ENCODE peak calls at places on chromosomes 4 and X, in eight cellular contexts. One of them, this sample, is unnamed.

GRCh38 chr4:113222006-113222405 is 172.6 kb downstream of the ANK2 start:
- DNase-seq in fibroblast of lung: no peak
- DNase-seq in LoVo: no peak
- DNase-seq in H9: no peak
- DNase-seq in activated T-cell treated with anti-CD3 and anti-CD28 coated beads for 24 hours: no peak
- DNase-seq in stimulated activated CD4-positive, alpha-beta T cell treated with anti-CD3 and anti-CD28 coated beads, Interleukin-1b, Interleukin-23, amount 100 ng/mL, for 1 hour: no peak
- DNase-seq in activated CD8-positive, alpha-beta memory T cell treated with anti-CD3 and anti-CD28 coated beads for 48 hours: no peak
- DNase-seq in OCI-LY7: no peak
- DNase-seq in this sample: no peak

GRCh38 chr4:113327513-113327912 is 278.1 kb downstream of the ANK2 start:
- DNase-seq in fibroblast of lung: peak
- DNase-seq in OCI-LY7: no peak
- DNase-seq in activated T-cell treated with anti-CD3 and anti-CD28 coated beads for 24 hours: no peak
- DNase-seq in H9: no peak
- DNase-seq in stimulated activated CD4-positive, alpha-beta T cell treated with anti-CD3 and anti-CD28 coated beads, Interleukin-1b, Interleukin-23, amount 100 ng/mL, for 1 hour: no peak
- DNase-seq in LoVo: no peak
- DNase-seq in activated CD8-positive, alpha-beta memory T cell treated with anti-CD3 and anti-CD28 coated beads for 48 hours: no peak
- DNase-seq in this sample: no peak

GRCh38 chrX:78123190-78123589 is 16.3 kb downstream of the TAF9B start:
- DNase-seq in H9: no peak
- DNase-seq in fibroblast of lung: no peak
- DNase-seq in stimulated activated CD4-positive, alpha-beta T cell treated with anti-CD3 and anti-CD28 coated beads, Interleukin-1b, Interleukin-23, amount 100 ng/mL, for 1 hour: no peak
- DNase-seq in activated CD8-positive, alpha-beta memory T cell treated with anti-CD3 and anti-CD28 coated beads for 48 hours: no peak
- DNase-seq in activated T-cell treated with anti-CD3 and anti-CD28 coated beads for 24 hours: peak
- DNase-seq in OCI-LY7: no peak
- DNase-seq in LoVo: no peak
- DNase-seq in this sample: no peak

GRCh38 chr4:181372014-181372413 is 871.2 kb upstream of the TENM3 start:
- DNase-seq in activated T-cell treated with anti-CD3 and anti-CD28 coated beads for 24 hours: no peak
- DNase-seq in activated CD8-positive, alpha-beta memory T cell treated with anti-CD3 and anti-CD28 coated beads for 48 hours: no peak
- DNase-seq in stimulated activated CD4-positive, alpha-beta T cell treated with anti-CD3 and anti-CD28 coated beads, Interleukin-1b, Interleukin-23, amount 100 ng/mL, for 1 hour: no peak
- DNase-seq in LoVo: no peak
- DNase-seq in H9: no peak
- DNase-seq in fibroblast of lung: no peak
- DNase-seq in OCI-LY7: no peak
- DNase-seq in this sample: no peak

GRCh38 chr4:85741921-85742591 is 267.1 kb downstream of the ARHGAP24 start:
- DNase-seq in OCI-LY7: no peak
- DNase-seq in fibroblast of lung: no peak
- DNase-seq in LoVo: no peak
- DNase-seq in H9: no peak
- DNase-seq in stimulated activated CD4-positive, alpha-beta T cell treated with anti-CD3 and anti-CD28 coated beads, Interleukin-1b, Interleukin-23, amount 100 ng/mL, for 1 hour: no peak
- DNase-seq in activated T-cell treated with anti-CD3 and anti-CD28 coated beads for 24 hours: no peak
- DNase-seq in activated CD8-positive, alpha-beta memory T cell treated with anti-CD3 and anti-CD28 coated beads for 48 hours: no peak
- DNase-seq in this sample: peak

GRCh38 chrX:136209016-136209738 is 42.0 kb downstream of the MAP7D3 start:
- DNase-seq in OCI-LY7: no peak
- DNase-seq in H9: peak
- DNase-seq in activated T-cell treated with anti-CD3 and anti-CD28 coated beads for 24 hours: no peak
- DNase-seq in activated CD8-positive, alpha-beta memory T cell treated with anti-CD3 and anti-CD28 coated beads for 48 hours: no peak
- DNase-seq in fibroblast of lung: peak
- DNase-seq in stimulated activated CD4-positive, alpha-beta T cell treated with anti-CD3 and anti-CD28 coated beads, Interleukin-1b, Interleukin-23, amount 100 ng/mL, for 1 hour: no peak
- DNase-seq in LoVo: no peak
- DNase-seq in this sample: no peak

GRCh38 chrX:25006586-25007058 is 9.1 kb downstream of the ARX start:
- DNase-seq in activated T-cell treated with anti-CD3 and anti-CD28 coated beads for 24 hours: no peak
- DNase-seq in activated CD8-positive, alpha-beta memory T cell treated with anti-CD3 and anti-CD28 coated beads for 48 hours: no peak
- DNase-seq in LoVo: no peak
- DNase-seq in H9: no peak
- DNase-seq in OCI-LY7: no peak
- DNase-seq in fibroblast of lung: no peak
- DNase-seq in stimulated activated CD4-positive, alpha-beta T cell treated with anti-CD3 and anti-CD28 coated beads, Interleukin-1b, Interleukin-23, amount 100 ng/mL, for 1 hour: no peak
- DNase-seq in this sample: no peak

GRCh38 chrX:3501833-3502535 is 155.5 kb upstream of the MXRA5 start:
- DNase-seq in OCI-LY7: no peak
- DNase-seq in H9: no peak
- DNase-seq in LoVo: no peak
- DNase-seq in stimulated activated CD4-positive, alpha-beta T cell treated with anti-CD3 and anti-CD28 coated beads, Interleukin-1b, Interleukin-23, amount 100 ng/mL, for 1 hour: no peak
- DNase-seq in activated CD8-positive, alpha-beta memory T cell treated with anti-CD3 and anti-CD28 coated beads for 48 hours: no peak
- DNase-seq in activated T-cell treated with anti-CD3 and anti-CD28 coated beads for 24 hours: no peak
- DNase-seq in fibroblast of lung: no peak
- DNase-seq in this sample: no peak

GRCh38 chr4:42654606-42655005 is 2.3 kb downstream of the ATP8A1 start:
- DNase-seq in H9: no peak
- DNase-seq in LoVo: peak
- DNase-seq in OCI-LY7: no peak
- DNase-seq in activated CD8-positive, alpha-beta memory T cell treated with anti-CD3 and anti-CD28 coated beads for 48 hours: no peak
- DNase-seq in stimulated activated CD4-positive, alpha-beta T cell treated with anti-CD3 and anti-CD28 coated beads, Interleukin-1b, Interleukin-23, amount 100 ng/mL, for 1 hour: no peak
- DNase-seq in activated T-cell treated with anti-CD3 and anti-CD28 coated beads for 24 hours: no peak
- DNase-seq in fibroblast of lung: peak
- DNase-seq in this sample: no peak

GRCh38 chr4:19386786-19387185 is 864.9 kb upstream of the SLIT2 start:
- DNase-seq in activated CD8-positive, alpha-beta memory T cell treated with anti-CD3 and anti-CD28 coated beads for 48 hours: no peak
- DNase-seq in activated T-cell treated with anti-CD3 and anti-CD28 coated beads for 24 hours: no peak
- DNase-seq in OCI-LY7: no peak
- DNase-seq in H9: no peak
- DNase-seq in stimulated activated CD4-positive, alpha-beta T cell treated with anti-CD3 and anti-CD28 coated beads, Interleukin-1b, Interleukin-23, amount 100 ng/mL, for 1 hour: no peak
- DNase-seq in LoVo: no peak
- DNase-seq in fibroblast of lung: no peak
- DNase-seq in this sample: no peak

GRCh38 chrX:23369037-23369436 is 34.4 kb downstream of the PTCHD1 start:
- DNase-seq in LoVo: no peak
- DNase-seq in H9: no peak
- DNase-seq in activated CD8-positive, alpha-beta memory T cell treated with anti-CD3 and anti-CD28 coated beads for 48 hours: no peak
- DNase-seq in OCI-LY7: no peak
- DNase-seq in activated T-cell treated with anti-CD3 and anti-CD28 coated beads for 24 hours: no peak
- DNase-seq in stimulated activated CD4-positive, alpha-beta T cell treated with anti-CD3 and anti-CD28 coated beads, Interleukin-1b, Interleukin-23, amount 100 ng/mL, for 1 hour: no peak
- DNase-seq in fibroblast of lung: no peak
- DNase-seq in this sample: no peak

GRCh38 chrX:10064736-10065135 is 92.0 kb upstream of the CLCN4 start:
- DNase-seq in activated CD8-positive, alpha-beta memory T cell treated with anti-CD3 and anti-CD28 coated beads for 48 hours: no peak
- DNase-seq in LoVo: no peak
- DNase-seq in stimulated activated CD4-positive, alpha-beta T cell treated with anti-CD3 and anti-CD28 coated beads, Interleukin-1b, Interleukin-23, amount 100 ng/mL, for 1 hour: no peak
- DNase-seq in H9: no peak
- DNase-seq in activated T-cell treated with anti-CD3 and anti-CD28 coated beads for 24 hours: no peak
- DNase-seq in fibroblast of lung: no peak
- DNase-seq in OCI-LY7: no peak
- DNase-seq in this sample: peak

GRCh38 chr4:101777431-101777830 is 13.1 kb upstream of the BANK1 start:
- DNase-seq in activated CD8-positive, alpha-beta memory T cell treated with anti-CD3 and anti-CD28 coated beads for 48 hours: no peak
- DNase-seq in OCI-LY7: no peak
- DNase-seq in fibroblast of lung: no peak
- DNase-seq in H9: no peak
- DNase-seq in activated T-cell treated with anti-CD3 and anti-CD28 coated beads for 24 hours: no peak
- DNase-seq in LoVo: no peak
- DNase-seq in stimulated activated CD4-positive, alpha-beta T cell treated with anti-CD3 and anti-CD28 coated beads, Interleukin-1b, Interleukin-23, amount 100 ng/mL, for 1 hour: no peak
- DNase-seq in this sample: no peak

GRCh38 chrX:35682481-35682880 is 115.7 kb upstream of the MAGEB16 start:
- DNase-seq in LoVo: no peak
- DNase-seq in H9: no peak
- DNase-seq in fibroblast of lung: no peak
- DNase-seq in activated T-cell treated with anti-CD3 and anti-CD28 coated beads for 24 hours: no peak
- DNase-seq in stimulated activated CD4-positive, alpha-beta T cell treated with anti-CD3 and anti-CD28 coated beads, Interleukin-1b, Interleukin-23, amount 100 ng/mL, for 1 hour: no peak
- DNase-seq in activated CD8-positive, alpha-beta memory T cell treated with anti-CD3 and anti-CD28 coated beads for 48 hours: no peak
- DNase-seq in OCI-LY7: no peak
- DNase-seq in this sample: no peak

GRCh38 chrX:96394566-96394965 is 290.1 kb upstream of the DIAPH2 start:
- DNase-seq in fibroblast of lung: no peak
- DNase-seq in activated CD8-positive, alpha-beta memory T cell treated with anti-CD3 and anti-CD28 coated beads for 48 hours: no peak
- DNase-seq in LoVo: no peak
- DNase-seq in stimulated activated CD4-positive, alpha-beta T cell treated with anti-CD3 and anti-CD28 coated beads, Interleukin-1b, Interleukin-23, amount 100 ng/mL, for 1 hour: no peak
- DNase-seq in H9: no peak
- DNase-seq in OCI-LY7: no peak
- DNase-seq in activated T-cell treated with anti-CD3 and anti-CD28 coated beads for 24 hours: no peak
- DNase-seq in this sample: no peak

GRCh38 chrX:65607070-65607742 is 60.2 kb upstream of the MSN start:
- DNase-seq in LoVo: no peak
- DNase-seq in OCI-LY7: no peak
- DNase-seq in fibroblast of lung: peak
- DNase-seq in activated CD8-positive, alpha-beta memory T cell treated with anti-CD3 and anti-CD28 coated beads for 48 hours: no peak
- DNase-seq in activated T-cell treated with anti-CD3 and anti-CD28 coated beads for 24 hours: no peak
- DNase-seq in stimulated activated CD4-positive, alpha-beta T cell treated with anti-CD3 and anti-CD28 coated beads, Interleukin-1b, Interleukin-23, amount 100 ng/mL, for 1 hour: no peak
- DNase-seq in H9: no peak
- DNase-seq in this sample: no peak

GRCh38 chr4:15376594-15376993 is 51.2 kb upstream of the C1QTNF7 start:
- DNase-seq in stimulated activated CD4-positive, alpha-beta T cell treated with anti-CD3 and anti-CD28 coated beads, Interleukin-1b, Interleukin-23, amount 100 ng/mL, for 1 hour: no peak
- DNase-seq in activated T-cell treated with anti-CD3 and anti-CD28 coated beads for 24 hours: no peak
- DNase-seq in LoVo: no peak
- DNase-seq in activated CD8-positive, alpha-beta memory T cell treated with anti-CD3 and anti-CD28 coated beads for 48 hours: no peak
- DNase-seq in OCI-LY7: no peak
- DNase-seq in fibroblast of lung: no peak
- DNase-seq in H9: no peak
- DNase-seq in this sample: no peak

GRCh38 chr4:144899393-144899792 is 198.6 kb downstream of the ANAPC10 start:
- DNase-seq in activated T-cell treated with anti-CD3 and anti-CD28 coated beads for 24 hours: no peak
- DNase-seq in OCI-LY7: no peak
- DNase-seq in fibroblast of lung: no peak
- DNase-seq in LoVo: no peak
- DNase-seq in activated CD8-positive, alpha-beta memory T cell treated with anti-CD3 and anti-CD28 coated beads for 48 hours: no peak
- DNase-seq in H9: no peak
- DNase-seq in stimulated activated CD4-positive, alpha-beta T cell treated with anti-CD3 and anti-CD28 coated beads, Interleukin-1b, Interleukin-23, amount 100 ng/mL, for 1 hour: no peak
- DNase-seq in this sample: no peak

GRCh38 chrX:1106478-1107210 is 105.8 kb downstream of the CRLF2 start:
- DNase-seq in H9: peak
- DNase-seq in LoVo: no peak
- DNase-seq in OCI-LY7: no peak
- DNase-seq in activated CD8-positive, alpha-beta memory T cell treated with anti-CD3 and anti-CD28 coated beads for 48 hours: no peak
- DNase-seq in fibroblast of lung: no peak
- DNase-seq in stimulated activated CD4-positive, alpha-beta T cell treated with anti-CD3 and anti-CD28 coated beads, Interleukin-1b, Interleukin-23, amount 100 ng/mL, for 1 hour: no peak
- DNase-seq in activated T-cell treated with anti-CD3 and anti-CD28 coated beads for 24 hours: no peak
- DNase-seq in this sample: no peak

GRCh38 chr4:5592272-5592671 is 116.1 kb downstream of the EVC2 start:
- DNase-seq in H9: peak
- DNase-seq in fibroblast of lung: no peak
- DNase-seq in OCI-LY7: no peak
- DNase-seq in LoVo: no peak
- DNase-seq in stimulated activated CD4-positive, alpha-beta T cell treated with anti-CD3 and anti-CD28 coated beads, Interleukin-1b, Interleukin-23, amount 100 ng/mL, for 1 hour: no peak
- DNase-seq in activated T-cell treated with anti-CD3 and anti-CD28 coated beads for 24 hours: no peak
- DNase-seq in activated CD8-positive, alpha-beta memory T cell treated with anti-CD3 and anti-CD28 coated beads for 48 hours: no peak
- DNase-seq in this sample: no peak

GRCh38 chrX:35340451-35340850 is 397.9 kb downstream of the FAM47B start:
- DNase-seq in stimulated activated CD4-positive, alpha-beta T cell treated with anti-CD3 and anti-CD28 coated beads, Interleukin-1b, Interleukin-23, amount 100 ng/mL, for 1 hour: no peak
- DNase-seq in activated CD8-positive, alpha-beta memory T cell treated with anti-CD3 and anti-CD28 coated beads for 48 hours: no peak
- DNase-seq in LoVo: peak
- DNase-seq in activated T-cell treated with anti-CD3 and anti-CD28 coated beads for 24 hours: no peak
- DNase-seq in fibroblast of lung: peak
- DNase-seq in H9: no peak
- DNase-seq in OCI-LY7: no peak
- DNase-seq in this sample: no peak

GRCh38 chr4:52550186-52550585 is 108.9 kb downstream of the USP46 start:
- DNase-seq in OCI-LY7: no peak
- DNase-seq in stimulated activated CD4-positive, alpha-beta T cell treated with anti-CD3 and anti-CD28 coated beads, Interleukin-1b, Interleukin-23, amount 100 ng/mL, for 1 hour: no peak
- DNase-seq in fibroblast of lung: no peak
- DNase-seq in H9: no peak
- DNase-seq in activated CD8-positive, alpha-beta memory T cell treated with anti-CD3 and anti-CD28 coated beads for 48 hours: no peak
- DNase-seq in LoVo: no peak
- DNase-seq in activated T-cell treated with anti-CD3 and anti-CD28 coated beads for 24 hours: no peak
- DNase-seq in this sample: no peak

GRCh38 chr4:14269824-14270223 is 642.3 kb upstream of the BOD1L1 start:
- DNase-seq in activated CD8-positive, alpha-beta memory T cell treated with anti-CD3 and anti-CD28 coated beads for 48 hours: no peak
- DNase-seq in stimulated activated CD4-positive, alpha-beta T cell treated with anti-CD3 and anti-CD28 coated beads, Interleukin-1b, Interleukin-23, amount 100 ng/mL, for 1 hour: no peak
- DNase-seq in OCI-LY7: no peak
- DNase-seq in LoVo: no peak
- DNase-seq in fibroblast of lung: no peak
- DNase-seq in H9: no peak
- DNase-seq in activated T-cell treated with anti-CD3 and anti-CD28 coated beads for 24 hours: no peak
- DNase-seq in this sample: no peak

This sample was measured in cerebellar nuclear complex.